ENCODE peak calls at places on chromosomes 3 and 15, in nine cellular contexts. G, Z, V, Q, E, M, Y, J and A are unnamed samples.

GRCh38 chr15:66768984-66769383 is 66.9 kb downstream of the SMAD6 start:
- DNase-seq in Y (no peak), M (no peak), G (no peak), Z (no peak), E (no peak), V (no peak), Q (no peak), J (no peak), A (no peak)

GRCh38 chr3:61612211-61612995 is 51.0 kb downstream of the PTPRG start:
- DNase-seq in G (no peak), J (no peak), V (no peak), E (peak), Y (no peak), Q (no peak), M (no peak), Z (no peak), A (no peak)

GRCh38 chr3:19931180-19931692 is 2.8 kb downstream of the EFHB start:
- DNase-seq in M (no peak), Q (no peak), E (no peak), V (no peak), J (peak), Y (peak), G (no peak), Z (no peak), A (no peak)

GRCh38 chr3:194869482-194870169 is 183.9 kb downstream of the FAM43A start:
- DNase-seq in M (no peak), E (no peak), J (no peak), Y (no peak), Q (no peak), V (no peak), Z (no peak), G (peak), A (no peak)

GRCh38 chr3:61372723-61373122 is 121.5 kb upstream of the FHIT start:
- DNase-seq in Z (no peak), G (no peak), Q (no peak), V (no peak), Y (no peak), E (no peak), M (no peak), J (no peak), A (no peak)

GRCh38 chr15:69713726-69714559 is 261.3 kb downstream of the RPLP1 start:
- DNase-seq in V (no peak), M (no peak), E (no peak), G (no peak), Y (no peak), Z (no peak), J (no peak), Q (no peak), A (no peak)

GRCh38 chr15:20345401-20345958 is 196.1 kb downstream of the GOLGA6L6 start:
- DNase-seq in Y (no peak), Z (no peak), G (no peak), Q (no peak), V (no peak), J (no peak), E (peak), M (no peak), A (no peak)

GRCh38 chr3:41601404-41601987 is 360.4 kb downstream of the ULK4 start:
- DNase-seq in V (no peak), Q (no peak), M (no peak), E (no peak), G (no peak), J (no peak), Y (no peak), Z (no peak), A (no peak)

GRCh38 chr3:183764854-183765731 is 60.3 kb downstream of the MAP6D1 start:
- DNase-seq in Z (no peak), V (no peak), J (no peak), Y (no peak), E (peak), M (no peak), G (peak), Q (peak), A (no peak)

GRCh38 chr3:81216192-81216591 is 545.3 kb downstream of the GBE1 start:
- DNase-seq in M (no peak), Q (no peak), E (peak), V (no peak), Z (no peak), J (no peak), Y (no peak), G (peak), A (no peak)

GRCh38 chr15:75620043-75620775 is 5.3 kb downstream of the SNUPN start:
- DNase-seq in Z (no peak), J (no peak), G (peak), Y (no peak), E (peak), V (no peak), M (no peak), Q (no peak), A (no peak)